ENCODE peak calls at places on chromosome 12, in nine cellular contexts. One of them, this sample, is unnamed.

GRCh38 chr12:88658009-88658408 is 77.7 kb upstream of the KITLG start:
- DNase-seq in GF-D8: no peak
- DNase-seq in heart right ventricle: peak; percentile 58
- DNase-seq in ACHN: no peak
- DNase-seq in dermis microvascular lymphatic vessel endothelial cell: no peak
- DNase-seq in nephron progenitor cell: no peak
- DNase-seq in effector memory CD4-positive, alpha-beta T cell: no peak
- DNase-seq in activated CD4-positive, alpha-beta T cell treated with anti-CD3 and anti-CD28 coated beads, Interleukin-2, amount 50 U/mL, for 1 hour: no peak
- DNase-seq in hepatic stellate cell: no peak
- DNase-seq in this sample: no peak

GRCh38 chr12:48002773-48003218 is 1.5 kb downstream of the COL2A1 start:
- DNase-seq in GF-D8: no peak
- DNase-seq in dermis microvascular lymphatic vessel endothelial cell: no peak
- DNase-seq in activated CD4-positive, alpha-beta T cell treated with anti-CD3 and anti-CD28 coated beads, Interleukin-2, amount 50 U/mL, for 1 hour: no peak
- DNase-seq in effector memory CD4-positive, alpha-beta T cell: no peak
- DNase-seq in ACHN: peak; percentile 43
- DNase-seq in hepatic stellate cell: peak; percentile 57
- DNase-seq in heart right ventricle: peak; percentile 26
- DNase-seq in nephron progenitor cell: peak; percentile 76
- DNase-seq in this sample: no peak

GRCh38 chr12:17642340-17642650 is 447.7 kb downstream of the RERGL start:
- DNase-seq in activated CD4-positive, alpha-beta T cell treated with anti-CD3 and anti-CD28 coated beads, Interleukin-2, amount 50 U/mL, for 1 hour: no peak
- DNase-seq in dermis microvascular lymphatic vessel endothelial cell: no peak
- DNase-seq in hepatic stellate cell: no peak
- DNase-seq in GF-D8: no peak
- DNase-seq in nephron progenitor cell: no peak
- DNase-seq in heart right ventricle: no peak
- DNase-seq in ACHN: no peak
- DNase-seq in effector memory CD4-positive, alpha-beta T cell: no peak
- DNase-seq in this sample: no peak

GRCh38 chr12:114174326-114174725 is 208.2 kb upstream of the RBM19 start:
- DNase-seq in effector memory CD4-positive, alpha-beta T cell: no peak
- DNase-seq in ACHN: no peak
- DNase-seq in heart right ventricle: peak; percentile 12
- DNase-seq in activated CD4-positive, alpha-beta T cell treated with anti-CD3 and anti-CD28 coated beads, Interleukin-2, amount 50 U/mL, for 1 hour: no peak
- DNase-seq in nephron progenitor cell: no peak
- DNase-seq in dermis microvascular lymphatic vessel endothelial cell: no peak
- DNase-seq in hepatic stellate cell: no peak
- DNase-seq in GF-D8: no peak
- DNase-seq in this sample: no peak

GRCh38 chr12:131673519-131674265 is 37.2 kb upstream of the SFSWAP start:
- DNase-seq in dermis microvascular lymphatic vessel endothelial cell: no peak
- DNase-seq in nephron progenitor cell: no peak
- DNase-seq in hepatic stellate cell: no peak
- DNase-seq in activated CD4-positive, alpha-beta T cell treated with anti-CD3 and anti-CD28 coated beads, Interleukin-2, amount 50 U/mL, for 1 hour: no peak
- DNase-seq in GF-D8: no peak
- DNase-seq in heart right ventricle: no peak
- DNase-seq in effector memory CD4-positive, alpha-beta T cell: no peak
- DNase-seq in ACHN: peak; percentile 22
- DNase-seq in this sample: no peak

GRCh38 chr12:54890339-54890738 is 36.0 kb downstream of the MUCL1 start:
- DNase-seq in activated CD4-positive, alpha-beta T cell treated with anti-CD3 and anti-CD28 coated beads, Interleukin-2, amount 50 U/mL, for 1 hour: no peak
- DNase-seq in dermis microvascular lymphatic vessel endothelial cell: no peak
- DNase-seq in GF-D8: no peak
- DNase-seq in ACHN: no peak
- DNase-seq in hepatic stellate cell: no peak
- DNase-seq in effector memory CD4-positive, alpha-beta T cell: no peak
- DNase-seq in heart right ventricle: no peak
- DNase-seq in nephron progenitor cell: no peak
- DNase-seq in this sample: no peak

GRCh38 chr12:97308576-97309198 is 153.9 kb upstream of the RMST start:
- DNase-seq in GF-D8: no peak
- DNase-seq in ACHN: peak; percentile 66
- DNase-seq in nephron progenitor cell: no peak
- DNase-seq in dermis microvascular lymphatic vessel endothelial cell: peak; percentile 70
- DNase-seq in activated CD4-positive, alpha-beta T cell treated with anti-CD3 and anti-CD28 coated beads, Interleukin-2, amount 50 U/mL, for 1 hour: no peak
- DNase-seq in heart right ventricle: peak; percentile 20
- DNase-seq in effector memory CD4-positive, alpha-beta T cell: no peak
- DNase-seq in hepatic stellate cell: no peak
- DNase-seq in this sample: no peak

GRCh38 chr12:81439344-81439743 is 319.8 kb downstream of the PPFIA2 start:
- DNase-seq in heart right ventricle: no peak
- DNase-seq in GF-D8: no peak
- DNase-seq in ACHN: no peak
- DNase-seq in nephron progenitor cell: no peak
- DNase-seq in hepatic stellate cell: no peak
- DNase-seq in dermis microvascular lymphatic vessel endothelial cell: no peak
- DNase-seq in effector memory CD4-positive, alpha-beta T cell: no peak
- DNase-seq in activated CD4-positive, alpha-beta T cell treated with anti-CD3 and anti-CD28 coated beads, Interleukin-2, amount 50 U/mL, for 1 hour: no peak
- DNase-seq in this sample: no peak

GRCh38 chr12:75684678-75685620 is 173.5 kb upstream of the KRR1 start:
- DNase-seq in nephron progenitor cell: no peak
- DNase-seq in ACHN: no peak
- DNase-seq in activated CD4-positive, alpha-beta T cell treated with anti-CD3 and anti-CD28 coated beads, Interleukin-2, amount 50 U/mL, for 1 hour: no peak
- DNase-seq in hepatic stellate cell: peak; percentile 5
- DNase-seq in heart right ventricle: no peak
- DNase-seq in GF-D8: no peak
- DNase-seq in dermis microvascular lymphatic vessel endothelial cell: no peak
- DNase-seq in effector memory CD4-positive, alpha-beta T cell: no peak
- DNase-seq in this sample: no peak

GRCh38 chr12:123960856-123961255 is 11.8 kb downstream of the CCDC92 start:
- DNase-seq in heart right ventricle: no peak
- DNase-seq in activated CD4-positive, alpha-beta T cell treated with anti-CD3 and anti-CD28 coated beads, Interleukin-2, amount 50 U/mL, for 1 hour: no peak
- DNase-seq in effector memory CD4-positive, alpha-beta T cell: no peak
- DNase-seq in hepatic stellate cell: no peak
- DNase-seq in nephron progenitor cell: no peak
- DNase-seq in ACHN: no peak
- DNase-seq in dermis microvascular lymphatic vessel endothelial cell: no peak
- DNase-seq in GF-D8: no peak
- DNase-seq in this sample: no peak

GRCh38 chr12:118714500-118714899 is 266.8 kb upstream of the SRRM4 start:
- DNase-seq in hepatic stellate cell: no peak
- DNase-seq in activated CD4-positive, alpha-beta T cell treated with anti-CD3 and anti-CD28 coated beads, Interleukin-2, amount 50 U/mL, for 1 hour: no peak
- DNase-seq in GF-D8: no peak
- DNase-seq in dermis microvascular lymphatic vessel endothelial cell: no peak
- DNase-seq in effector memory CD4-positive, alpha-beta T cell: no peak
- DNase-seq in nephron progenitor cell: no peak
- DNase-seq in ACHN: no peak
- DNase-seq in heart right ventricle: no peak
- DNase-seq in this sample: no peak

GRCh38 chr12:124853781-124854636 is 9.7 kb downstream of the SCARB1 start:
- DNase-seq in dermis microvascular lymphatic vessel endothelial cell: no peak
- DNase-seq in activated CD4-positive, alpha-beta T cell treated with anti-CD3 and anti-CD28 coated beads, Interleukin-2, amount 50 U/mL, for 1 hour: no peak
- DNase-seq in ACHN: no peak
- DNase-seq in GF-D8: no peak
- DNase-seq in heart right ventricle: no peak
- DNase-seq in hepatic stellate cell: no peak
- DNase-seq in effector memory CD4-positive, alpha-beta T cell: no peak
- DNase-seq in nephron progenitor cell: no peak
- DNase-seq in this sample: no peak

GRCh38 chr12:105089817-105090216 is 5.6 kb upstream of the ALDH1L2 start:
- DNase-seq in hepatic stellate cell: no peak
- DNase-seq in effector memory CD4-positive, alpha-beta T cell: no peak
- DNase-seq in ACHN: no peak
- DNase-seq in heart right ventricle: no peak
- DNase-seq in nephron progenitor cell: no peak
- DNase-seq in dermis microvascular lymphatic vessel endothelial cell: no peak
- DNase-seq in GF-D8: no peak
- DNase-seq in activated CD4-positive, alpha-beta T cell treated with anti-CD3 and anti-CD28 coated beads, Interleukin-2, amount 50 U/mL, for 1 hour: no peak
- DNase-seq in this sample: no peak

GRCh38 chr12:9079883-9080673 is 35.6 kb downstream of the A2M start:
- DNase-seq in activated CD4-positive, alpha-beta T cell treated with anti-CD3 and anti-CD28 coated beads, Interleukin-2, amount 50 U/mL, for 1 hour: no peak
- DNase-seq in ACHN: no peak
- DNase-seq in dermis microvascular lymphatic vessel endothelial cell: no peak
- DNase-seq in effector memory CD4-positive, alpha-beta T cell: no peak
- DNase-seq in nephron progenitor cell: no peak
- DNase-seq in hepatic stellate cell: no peak
- DNase-seq in heart right ventricle: no peak
- DNase-seq in GF-D8: no peak
- DNase-seq in this sample: no peak

GRCh38 chr12:57753938-57754337 is 965 bp upstream of the MARCHF9 start:
- DNase-seq in hepatic stellate cell: no peak
- DNase-seq in heart right ventricle: no peak
- DNase-seq in activated CD4-positive, alpha-beta T cell treated with anti-CD3 and anti-CD28 coated beads, Interleukin-2, amount 50 U/mL, for 1 hour: no peak
- DNase-seq in nephron progenitor cell: no peak
- DNase-seq in GF-D8: no peak
- DNase-seq in ACHN: no peak
- DNase-seq in dermis microvascular lymphatic vessel endothelial cell: no peak
- DNase-seq in effector memory CD4-positive, alpha-beta T cell: no peak
- DNase-seq in this sample: no peak

GRCh38 chr12:92105676-92106075 is 40.0 kb downstream of the BTG1 start:
- DNase-seq in ACHN: no peak
- DNase-seq in hepatic stellate cell: no peak
- DNase-seq in activated CD4-positive, alpha-beta T cell treated with anti-CD3 and anti-CD28 coated beads, Interleukin-2, amount 50 U/mL, for 1 hour: no peak
- DNase-seq in dermis microvascular lymphatic vessel endothelial cell: no peak
- DNase-seq in GF-D8: peak; percentile 58
- DNase-seq in nephron progenitor cell: no peak
- DNase-seq in heart right ventricle: no peak
- DNase-seq in effector memory CD4-positive, alpha-beta T cell: no peak
- DNase-seq in this sample: no peak

GRCh38 chr12:104526320-104526719 is 69.6 kb downstream of the CHST11 start:
- DNase-seq in hepatic stellate cell: no peak
- DNase-seq in dermis microvascular lymphatic vessel endothelial cell: no peak
- DNase-seq in activated CD4-positive, alpha-beta T cell treated with anti-CD3 and anti-CD28 coated beads, Interleukin-2, amount 50 U/mL, for 1 hour: no peak
- DNase-seq in heart right ventricle: no peak
- DNase-seq in ACHN: no peak
- DNase-seq in GF-D8: no peak
- DNase-seq in nephron progenitor cell: peak; percentile 59
- DNase-seq in effector memory CD4-positive, alpha-beta T cell: no peak
- DNase-seq in this sample: no peak

GRCh38 chr12:57211791-57212700 is 4.5 kb upstream of the NXPH4 start:
- DNase-seq in activated CD4-positive, alpha-beta T cell treated with anti-CD3 and anti-CD28 coated beads, Interleukin-2, amount 50 U/mL, for 1 hour: no peak
- DNase-seq in GF-D8: no peak
- DNase-seq in nephron progenitor cell: no peak
- DNase-seq in dermis microvascular lymphatic vessel endothelial cell: no peak
- DNase-seq in heart right ventricle: no peak
- DNase-seq in hepatic stellate cell: peak; percentile 33
- DNase-seq in effector memory CD4-positive, alpha-beta T cell: no peak
- DNase-seq in ACHN: no peak
- DNase-seq in this sample: no peak

GRCh38 chr12:11651377-11651776 is 1.9 kb downstream of the ETV6 start:
- DNase-seq in nephron progenitor cell: no peak
- DNase-seq in ACHN: no peak
- DNase-seq in dermis microvascular lymphatic vessel endothelial cell: no peak
- DNase-seq in effector memory CD4-positive, alpha-beta T cell: no peak
- DNase-seq in hepatic stellate cell: no peak
- DNase-seq in GF-D8: no peak
- DNase-seq in heart right ventricle: no peak
- DNase-seq in activated CD4-positive, alpha-beta T cell treated with anti-CD3 and anti-CD28 coated beads, Interleukin-2, amount 50 U/mL, for 1 hour: no peak
- DNase-seq in this sample: no peak

GRCh38 chr12:76711241-76711640 is 52.7 kb upstream of the ZDHHC17 start:
- DNase-seq in GF-D8: no peak
- DNase-seq in hepatic stellate cell: no peak
- DNase-seq in heart right ventricle: no peak
- DNase-seq in nephron progenitor cell: no peak
- DNase-seq in activated CD4-positive, alpha-beta T cell treated with anti-CD3 and anti-CD28 coated beads, Interleukin-2, amount 50 U/mL, for 1 hour: no peak
- DNase-seq in dermis microvascular lymphatic vessel endothelial cell: no peak
- DNase-seq in ACHN: peak; percentile 70
- DNase-seq in effector memory CD4-positive, alpha-beta T cell: no peak
- DNase-seq in this sample: no peak

GRCh38 chr12:48816148-48816854 is 2.0 kb upstream of the CACNB3 start:
- DNase-seq in heart right ventricle: no peak
- DNase-seq in nephron progenitor cell: no peak
- DNase-seq in ACHN: no peak
- DNase-seq in activated CD4-positive, alpha-beta T cell treated with anti-CD3 and anti-CD28 coated beads, Interleukin-2, amount 50 U/mL, for 1 hour: no peak
- DNase-seq in GF-D8: no peak
- DNase-seq in effector memory CD4-positive, alpha-beta T cell: no peak
- DNase-seq in dermis microvascular lymphatic vessel endothelial cell: no peak
- DNase-seq in hepatic stellate cell: no peak
- DNase-seq in this sample: no peak

GRCh38 chr12:92695577-92695976 is 7.2 kb upstream of the PLEKHG7 start:
- DNase-seq in nephron progenitor cell: no peak
- DNase-seq in dermis microvascular lymphatic vessel endothelial cell: no peak
- DNase-seq in heart right ventricle: no peak
- DNase-seq in effector memory CD4-positive, alpha-beta T cell: no peak
- DNase-seq in hepatic stellate cell: no peak
- DNase-seq in activated CD4-positive, alpha-beta T cell treated with anti-CD3 and anti-CD28 coated beads, Interleukin-2, amount 50 U/mL, for 1 hour: no peak
- DNase-seq in GF-D8: no peak
- DNase-seq in ACHN: no peak
- DNase-seq in this sample: no peak

GRCh38 chr12:57148469-57149308 is 1.3 kb upstream of the LRP1-AS start:
- DNase-seq in heart right ventricle: peak; percentile 57
- DNase-seq in dermis microvascular lymphatic vessel endothelial cell: no peak
- DNase-seq in ACHN: no peak
- DNase-seq in activated CD4-positive, alpha-beta T cell treated with anti-CD3 and anti-CD28 coated beads, Interleukin-2, amount 50 U/mL, for 1 hour: no peak
- DNase-seq in nephron progenitor cell: no peak
- DNase-seq in effector memory CD4-positive, alpha-beta T cell: no peak
- DNase-seq in hepatic stellate cell: peak; percentile 77
- DNase-seq in GF-D8: no peak
- DNase-seq in this sample: no peak

GRCh38 chr12:82954572-82954971 is 267.9 kb downstream of the TMTC2 start:
- DNase-seq in dermis microvascular lymphatic vessel endothelial cell: no peak
- DNase-seq in ACHN: no peak
- DNase-seq in effector memory CD4-positive, alpha-beta T cell: no peak
- DNase-seq in activated CD4-positive, alpha-beta T cell treated with anti-CD3 and anti-CD28 coated beads, Interleukin-2, amount 50 U/mL, for 1 hour: no peak
- DNase-seq in heart right ventricle: no peak
- DNase-seq in nephron progenitor cell: no peak
- DNase-seq in GF-D8: no peak
- DNase-seq in hepatic stellate cell: no peak
- DNase-seq in this sample: no peak

GRCh38 chr12:57762463-57762862 is 4.4 kb downstream of the CYP27B1 start:
- DNase-seq in GF-D8: no peak
- DNase-seq in ACHN: no peak
- DNase-seq in effector memory CD4-positive, alpha-beta T cell: no peak
- DNase-seq in activated CD4-positive, alpha-beta T cell treated with anti-CD3 and anti-CD28 coated beads, Interleukin-2, amount 50 U/mL, for 1 hour: no peak
- DNase-seq in dermis microvascular lymphatic vessel endothelial cell: no peak
- DNase-seq in hepatic stellate cell: no peak
- DNase-seq in heart right ventricle: no peak
- DNase-seq in nephron progenitor cell: no peak
- DNase-seq in this sample: no peak

GRCh38 chr12:113399490-113399889 is 4.2 kb downstream of the SDS start:
- DNase-seq in ACHN: no peak
- DNase-seq in nephron progenitor cell: no peak
- DNase-seq in dermis microvascular lymphatic vessel endothelial cell: no peak
- DNase-seq in heart right ventricle: no peak
- DNase-seq in effector memory CD4-positive, alpha-beta T cell: no peak
- DNase-seq in activated CD4-positive, alpha-beta T cell treated with anti-CD3 and anti-CD28 coated beads, Interleukin-2, amount 50 U/mL, for 1 hour: no peak
- DNase-seq in hepatic stellate cell: no peak
- DNase-seq in GF-D8: no peak
- DNase-seq in this sample: no peak

GRCh38 chr12:63889721-63890509 is 45.4 kb downstream of the SRGAP1 start:
- DNase-seq in dermis microvascular lymphatic vessel endothelial cell: no peak
- DNase-seq in activated CD4-positive, alpha-beta T cell treated with anti-CD3 and anti-CD28 coated beads, Interleukin-2, amount 50 U/mL, for 1 hour: no peak
- DNase-seq in hepatic stellate cell: no peak
- DNase-seq in nephron progenitor cell: no peak
- DNase-seq in heart right ventricle: no peak
- DNase-seq in GF-D8: no peak
- DNase-seq in ACHN: no peak
- DNase-seq in effector memory CD4-positive, alpha-beta T cell: no peak
- DNase-seq in this sample: no peak

GRCh38 chr12:113732916-113733315 is 233.2 kb downstream of the RBM19 start:
- DNase-seq in ACHN: no peak
- DNase-seq in hepatic stellate cell: no peak
- DNase-seq in heart right ventricle: no peak
- DNase-seq in nephron progenitor cell: no peak
- DNase-seq in effector memory CD4-positive, alpha-beta T cell: no peak
- DNase-seq in GF-D8: no peak
- DNase-seq in activated CD4-positive, alpha-beta T cell treated with anti-CD3 and anti-CD28 coated beads, Interleukin-2, amount 50 U/mL, for 1 hour: no peak
- DNase-seq in dermis microvascular lymphatic vessel endothelial cell: no peak
- DNase-seq in this sample: no peak

GRCh38 chr12:57086951-57087688 is 1.8 kb upstream of the NAB2 start:
- DNase-seq in dermis microvascular lymphatic vessel endothelial cell: no peak
- DNase-seq in effector memory CD4-positive, alpha-beta T cell: peak; percentile 87
- DNase-seq in hepatic stellate cell: peak; percentile 84
- DNase-seq in nephron progenitor cell: peak; percentile 66
- DNase-seq in activated CD4-positive, alpha-beta T cell treated with anti-CD3 and anti-CD28 coated beads, Interleukin-2, amount 50 U/mL, for 1 hour: peak; percentile 94
- DNase-seq in GF-D8: peak; percentile 43
- DNase-seq in heart right ventricle: peak; percentile 93
- DNase-seq in ACHN: peak; percentile 94
- DNase-seq in this sample: no peak

GRCh38 chr12:85509857-85510256 is 229.8 kb downstream of the ALX1 start:
- DNase-seq in effector memory CD4-positive, alpha-beta T cell: no peak
- DNase-seq in activated CD4-positive, alpha-beta T cell treated with anti-CD3 and anti-CD28 coated beads, Interleukin-2, amount 50 U/mL, for 1 hour: no peak
- DNase-seq in nephron progenitor cell: no peak
- DNase-seq in ACHN: no peak
- DNase-seq in GF-D8: no peak
- DNase-seq in hepatic stellate cell: no peak
- DNase-seq in dermis microvascular lymphatic vessel endothelial cell: no peak
- DNase-seq in heart right ventricle: no peak
- DNase-seq in this sample: no peak

GRCh38 chr12:44405267-44405666 is 470.8 kb downstream of the NELL2 start:
- DNase-seq in nephron progenitor cell: no peak
- DNase-seq in heart right ventricle: no peak
- DNase-seq in hepatic stellate cell: no peak
- DNase-seq in ACHN: no peak
- DNase-seq in activated CD4-positive, alpha-beta T cell treated with anti-CD3 and anti-CD28 coated beads, Interleukin-2, amount 50 U/mL, for 1 hour: no peak
- DNase-seq in GF-D8: no peak
- DNase-seq in dermis microvascular lymphatic vessel endothelial cell: no peak
- DNase-seq in effector memory CD4-positive, alpha-beta T cell: no peak
- DNase-seq in this sample: no peak

This sample was measured in iPS DF 6.9.